ENCODE peak calls at places on chromosomes 12 and 14, in nine cellular contexts. One of them, this sample, is unnamed.

GRCh38 chr14:55911794-55912193 is 206.4 kb upstream of the PELI2 start:
- DNase-seq in A549: no peak
- DNase-seq in fibroblast of the aortic adventitia: no peak
- DNase-seq in endothelial cell: no peak
- DNase-seq in right atrium auricular region: no peak
- DNase-seq in CD8-positive, alpha-beta T cell: no peak
- DNase-seq in neural progenitor cell: no peak
- DNase-seq in DND-41: no peak
- DNase-seq in dorsolateral prefrontal cortex: no peak
- DNase-seq in this sample: peak

GRCh38 chr14:22822017-22822618 is 6.9 kb upstream of the SLC7A7 start:
- DNase-seq in CD8-positive, alpha-beta T cell: no peak
- DNase-seq in right atrium auricular region: no peak
- DNase-seq in dorsolateral prefrontal cortex: no peak
- DNase-seq in neural progenitor cell: peak
- DNase-seq in fibroblast of the aortic adventitia: no peak
- DNase-seq in A549: no peak
- DNase-seq in endothelial cell: no peak
- DNase-seq in DND-41: no peak
- DNase-seq in this sample: no peak

GRCh38 chr12:45425426-45425825 is 209.5 kb downstream of the ANO6 start:
- DNase-seq in endothelial cell: no peak
- DNase-seq in dorsolateral prefrontal cortex: no peak
- DNase-seq in neural progenitor cell: no peak
- DNase-seq in CD8-positive, alpha-beta T cell: no peak
- DNase-seq in right atrium auricular region: no peak
- DNase-seq in DND-41: no peak
- DNase-seq in fibroblast of the aortic adventitia: peak
- DNase-seq in A549: no peak
- DNase-seq in this sample: no peak

GRCh38 chr14:50669441-50669986 is 1.4 kb upstream of the SAV1 start:
- DNase-seq in right atrium auricular region: no peak
- DNase-seq in DND-41: no peak
- DNase-seq in fibroblast of the aortic adventitia: no peak
- DNase-seq in A549: no peak
- DNase-seq in endothelial cell: no peak
- DNase-seq in neural progenitor cell: peak
- DNase-seq in dorsolateral prefrontal cortex: no peak
- DNase-seq in CD8-positive, alpha-beta T cell: no peak
- DNase-seq in this sample: no peak

GRCh38 chr14:47208434-47208833 is 467.0 kb downstream of the MDGA2 start:
- DNase-seq in CD8-positive, alpha-beta T cell: no peak
- DNase-seq in A549: no peak
- DNase-seq in neural progenitor cell: peak
- DNase-seq in DND-41: no peak
- DNase-seq in dorsolateral prefrontal cortex: no peak
- DNase-seq in fibroblast of the aortic adventitia: no peak
- DNase-seq in endothelial cell: no peak
- DNase-seq in right atrium auricular region: no peak
- DNase-seq in this sample: no peak

GRCh38 chr14:76917759-76918175 is 91.6 kb downstream of the LRRC74A start:
- DNase-seq in CD8-positive, alpha-beta T cell: no peak
- DNase-seq in endothelial cell: no peak
- DNase-seq in A549: no peak
- DNase-seq in DND-41: no peak
- DNase-seq in dorsolateral prefrontal cortex: no peak
- DNase-seq in right atrium auricular region: peak
- DNase-seq in neural progenitor cell: no peak
- DNase-seq in fibroblast of the aortic adventitia: peak
- DNase-seq in this sample: no peak

GRCh38 chr14:68780358-68781160 is 12.3 kb downstream of the ZFP36L1 start:
- DNase-seq in right atrium auricular region: peak
- DNase-seq in dorsolateral prefrontal cortex: no peak
- DNase-seq in A549: peak
- DNase-seq in neural progenitor cell: peak
- DNase-seq in fibroblast of the aortic adventitia: peak
- DNase-seq in endothelial cell: no peak
- DNase-seq in DND-41: peak
- DNase-seq in CD8-positive, alpha-beta T cell: peak
- DNase-seq in this sample: peak

GRCh38 chr14:63229330-63230059 is 25.3 kb downstream of the RHOJ start:
- DNase-seq in dorsolateral prefrontal cortex: no peak
- DNase-seq in neural progenitor cell: no peak
- DNase-seq in DND-41: no peak
- DNase-seq in right atrium auricular region: no peak
- DNase-seq in A549: no peak
- DNase-seq in fibroblast of the aortic adventitia: no peak
- DNase-seq in CD8-positive, alpha-beta T cell: no peak
- DNase-seq in endothelial cell: no peak
- DNase-seq in this sample: no peak

GRCh38 chr14:44029933-44030332 is 477.1 kb downstream of the FSCB start:
- DNase-seq in dorsolateral prefrontal cortex: no peak
- DNase-seq in endothelial cell: no peak
- DNase-seq in DND-41: no peak
- DNase-seq in right atrium auricular region: no peak
- DNase-seq in A549: no peak
- DNase-seq in neural progenitor cell: no peak
- DNase-seq in fibroblast of the aortic adventitia: peak
- DNase-seq in CD8-positive, alpha-beta T cell: no peak
- DNase-seq in this sample: no peak

GRCh38 chr12:13198921-13199320 is 2.4 kb downstream of the EMP1 start:
- DNase-seq in dorsolateral prefrontal cortex: no peak
- DNase-seq in DND-41: no peak
- DNase-seq in right atrium auricular region: no peak
- DNase-seq in neural progenitor cell: no peak
- DNase-seq in CD8-positive, alpha-beta T cell: no peak
- DNase-seq in endothelial cell: no peak
- DNase-seq in A549: no peak
- DNase-seq in fibroblast of the aortic adventitia: peak
- DNase-seq in this sample: no peak

GRCh38 chr14:77268989-77269595 is 1.9 kb downstream of the NGB start:
- DNase-seq in A549: no peak
- DNase-seq in endothelial cell: no peak
- DNase-seq in CD8-positive, alpha-beta T cell: no peak
- DNase-seq in fibroblast of the aortic adventitia: no peak
- DNase-seq in dorsolateral prefrontal cortex: no peak
- DNase-seq in neural progenitor cell: no peak
- DNase-seq in DND-41: peak
- DNase-seq in right atrium auricular region: no peak
- DNase-seq in this sample: no peak

GRCh38 chr12:6833189-6833890 is 5.1 kb downstream of the P3H3 start:
- DNase-seq in endothelial cell: no peak
- DNase-seq in CD8-positive, alpha-beta T cell: no peak
- DNase-seq in right atrium auricular region: no peak
- DNase-seq in DND-41: no peak
- DNase-seq in neural progenitor cell: no peak
- DNase-seq in dorsolateral prefrontal cortex: no peak
- DNase-seq in A549: no peak
- DNase-seq in fibroblast of the aortic adventitia: no peak
- DNase-seq in this sample: no peak

GRCh38 chr12:123089125-123089524 is 61.8 kb downstream of the PITPNM2 start:
- DNase-seq in right atrium auricular region: no peak
- DNase-seq in fibroblast of the aortic adventitia: no peak
- DNase-seq in neural progenitor cell: no peak
- DNase-seq in CD8-positive, alpha-beta T cell: no peak
- DNase-seq in DND-41: no peak
- DNase-seq in A549: no peak
- DNase-seq in endothelial cell: no peak
- DNase-seq in dorsolateral prefrontal cortex: no peak
- DNase-seq in this sample: no peak

GRCh38 chr12:97306121-97306520 is 156.5 kb upstream of the RMST start:
- DNase-seq in DND-41: no peak
- DNase-seq in fibroblast of the aortic adventitia: no peak
- DNase-seq in neural progenitor cell: no peak
- DNase-seq in CD8-positive, alpha-beta T cell: no peak
- DNase-seq in dorsolateral prefrontal cortex: no peak
- DNase-seq in right atrium auricular region: no peak
- DNase-seq in endothelial cell: peak
- DNase-seq in A549: no peak
- DNase-seq in this sample: no peak

GRCh38 chr12:113005759-113006158 is 27.4 kb downstream of the OAS2 start:
- DNase-seq in endothelial cell: peak
- DNase-seq in DND-41: peak
- DNase-seq in A549: peak
- DNase-seq in dorsolateral prefrontal cortex: no peak
- DNase-seq in fibroblast of the aortic adventitia: peak
- DNase-seq in right atrium auricular region: no peak
- DNase-seq in neural progenitor cell: peak
- DNase-seq in CD8-positive, alpha-beta T cell: no peak
- DNase-seq in this sample: no peak
- TF ChIP-seq CTCF in endothelial cell: peak
- TF ChIP-seq CTCF in DND-41: peak
- TF ChIP-seq CTCF in A549: peak
- TF ChIP-seq CTCF in dorsolateral prefrontal cortex: no peak
- TF ChIP-seq CTCF in fibroblast of the aortic adventitia: peak
- TF ChIP-seq CTCF in right atrium auricular region: no peak
- TF ChIP-seq CTCF in neural progenitor cell: peak
- TF ChIP-seq CTCF in CD8-positive, alpha-beta T cell: no peak
- TF ChIP-seq CTCF in this sample: peak

GRCh38 chr12:5154091-5154490 is 110.4 kb downstream of the KCNA5 start:
- DNase-seq in dorsolateral prefrontal cortex: no peak
- DNase-seq in DND-41: no peak
- DNase-seq in neural progenitor cell: peak
- DNase-seq in right atrium auricular region: no peak
- DNase-seq in endothelial cell: no peak
- DNase-seq in CD8-positive, alpha-beta T cell: no peak
- DNase-seq in A549: no peak
- DNase-seq in fibroblast of the aortic adventitia: no peak
- DNase-seq in this sample: peak
- TF ChIP-seq CTCF in dorsolateral prefrontal cortex: no peak
- TF ChIP-seq CTCF in DND-41: no peak
- TF ChIP-seq CTCF in neural progenitor cell: peak
- TF ChIP-seq CTCF in right atrium auricular region: no peak
- TF ChIP-seq CTCF in endothelial cell: no peak
- TF ChIP-seq CTCF in CD8-positive, alpha-beta T cell: no peak
- TF ChIP-seq CTCF in A549: no peak
- TF ChIP-seq CTCF in fibroblast of the aortic adventitia: no peak
- TF ChIP-seq CTCF in this sample: no peak

DNA sequence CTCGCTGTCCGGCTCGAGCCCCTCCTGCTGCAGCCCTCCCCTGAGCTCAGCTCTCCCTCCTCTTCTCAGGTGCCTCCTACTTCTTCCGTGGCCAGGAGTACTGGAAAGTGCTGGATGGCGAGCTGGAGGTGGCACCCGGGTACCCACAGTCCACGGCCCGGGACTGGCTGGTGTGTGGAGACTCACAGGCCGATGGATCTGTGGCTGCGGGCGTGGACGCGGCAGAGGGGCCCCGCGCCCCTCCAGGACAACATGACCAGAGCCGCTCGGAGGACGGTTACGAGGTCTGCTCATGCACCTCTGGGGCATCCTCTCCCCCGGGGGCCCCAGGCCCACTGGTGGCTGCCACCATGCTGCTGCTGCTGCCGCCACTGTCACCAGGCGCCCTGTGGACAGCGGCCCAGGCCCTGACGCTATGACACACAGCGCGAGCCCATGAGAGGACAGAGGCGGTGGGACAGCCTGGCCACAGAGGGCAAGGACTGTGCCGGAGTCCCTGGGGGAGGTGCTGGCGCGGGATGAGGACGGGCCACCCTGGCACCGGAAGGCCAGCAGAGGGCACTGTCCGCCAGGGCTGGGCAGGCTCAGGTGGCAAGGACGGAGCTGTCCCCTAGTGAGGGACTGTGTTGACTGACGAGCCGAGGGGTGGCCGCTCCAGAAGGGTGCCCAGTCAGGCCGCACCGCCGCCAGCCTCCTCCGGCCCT is 22.8 kb downstream of the MMP17 start:
- DNase-seq in A549: peak
- DNase-seq in fibroblast of the aortic adventitia: no peak
- DNase-seq in DND-41: peak
- DNase-seq in CD8-positive, alpha-beta T cell: no peak
- DNase-seq in dorsolateral prefrontal cortex: no peak
- DNase-seq in endothelial cell: no peak
- DNase-seq in right atrium auricular region: no peak
- DNase-seq in neural progenitor cell: peak
- DNase-seq in this sample: no peak
- TF ChIP-seq CTCF in A549: peak
- TF ChIP-seq CTCF in fibroblast of the aortic adventitia: peak
- TF ChIP-seq CTCF in DND-41: peak
- TF ChIP-seq CTCF in CD8-positive, alpha-beta T cell: no peak
- TF ChIP-seq CTCF in dorsolateral prefrontal cortex: no peak
- TF ChIP-seq CTCF in endothelial cell: no peak
- TF ChIP-seq CTCF in right atrium auricular region: peak
- TF ChIP-seq CTCF in neural progenitor cell: peak
- TF ChIP-seq CTCF in this sample: no peak

GRCh38 chr12:53959314-53959713 is 4.6 kb downstream of the HOXC12 start:
- DNase-seq in fibroblast of the aortic adventitia: no peak
- DNase-seq in DND-41: no peak
- DNase-seq in A549: no peak
- DNase-seq in right atrium auricular region: no peak
- DNase-seq in dorsolateral prefrontal cortex: no peak
- DNase-seq in CD8-positive, alpha-beta T cell: no peak
- DNase-seq in endothelial cell: no peak
- DNase-seq in neural progenitor cell: no peak
- DNase-seq in this sample: no peak

GRCh38 chr12:53963005-53963404 is 8.3 kb downstream of the HOXC12 start:
- DNase-seq in right atrium auricular region: no peak
- DNase-seq in dorsolateral prefrontal cortex: no peak
- DNase-seq in endothelial cell: no peak
- DNase-seq in fibroblast of the aortic adventitia: no peak
- DNase-seq in CD8-positive, alpha-beta T cell: no peak
- DNase-seq in neural progenitor cell: no peak
- DNase-seq in A549: no peak
- DNase-seq in DND-41: no peak
- DNase-seq in this sample: no peak

GRCh38 chr12:53960187-53961024 is 5.7 kb downstream of the HOXC12 start:
- DNase-seq in right atrium auricular region: no peak
- DNase-seq in dorsolateral prefrontal cortex: no peak
- DNase-seq in endothelial cell: no peak
- DNase-seq in A549: no peak
- DNase-seq in DND-41: no peak
- DNase-seq in CD8-positive, alpha-beta T cell: no peak
- DNase-seq in neural progenitor cell: no peak
- DNase-seq in fibroblast of the aortic adventitia: no peak
- DNase-seq in this sample: no peak

GRCh38 chr12:53963434-53964314 is 9.0 kb downstream of the HOXC12 start:
- DNase-seq in dorsolateral prefrontal cortex: no peak
- DNase-seq in A549: no peak
- DNase-seq in right atrium auricular region: no peak
- DNase-seq in fibroblast of the aortic adventitia: no peak
- DNase-seq in DND-41: no peak
- DNase-seq in CD8-positive, alpha-beta T cell: no peak
- DNase-seq in endothelial cell: no peak
- DNase-seq in neural progenitor cell: no peak
- DNase-seq in this sample: no peak

DNA sequence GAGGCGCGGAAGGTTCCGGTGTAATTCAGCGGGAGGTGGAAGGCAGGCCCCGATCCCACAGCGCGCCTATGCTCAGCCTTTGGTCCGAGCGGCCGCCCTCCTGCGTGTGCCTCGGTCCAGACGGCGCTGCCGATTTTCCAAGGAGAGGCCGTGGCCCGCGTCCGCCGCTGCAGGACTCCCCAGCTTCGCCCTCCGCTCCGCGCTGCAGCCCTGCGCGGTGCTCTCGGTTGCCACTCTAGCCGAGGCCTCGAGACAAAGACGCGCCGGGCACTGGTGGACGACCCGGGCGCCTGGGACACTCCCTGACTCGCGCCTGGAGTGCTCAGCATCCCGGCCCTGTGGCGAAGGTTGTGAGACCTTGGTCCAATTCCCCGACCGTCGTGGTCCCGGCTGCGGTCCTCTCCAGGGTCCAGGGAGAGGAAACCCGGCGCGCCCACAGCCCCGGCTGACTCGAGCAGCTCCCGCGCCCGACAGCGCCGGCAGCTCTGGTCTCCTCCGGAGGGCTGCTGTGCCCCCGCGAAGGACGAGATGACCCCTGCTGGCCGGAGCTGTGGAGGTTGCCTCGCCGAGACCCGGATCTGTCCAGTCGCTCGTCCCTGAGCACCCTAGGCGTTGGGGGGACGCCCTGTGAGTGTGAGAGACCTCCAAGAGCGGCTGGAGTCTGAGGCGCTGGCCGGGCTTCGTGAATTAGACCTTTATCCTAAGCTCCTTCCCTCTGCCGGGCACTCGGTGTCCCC is 6.5 kb downstream of the HOXC12 start:
- DNase-seq in neural progenitor cell: peak
- DNase-seq in endothelial cell: peak
- DNase-seq in DND-41: no peak
- DNase-seq in CD8-positive, alpha-beta T cell: no peak
- DNase-seq in right atrium auricular region: no peak
- DNase-seq in dorsolateral prefrontal cortex: no peak
- DNase-seq in fibroblast of the aortic adventitia: no peak
- DNase-seq in A549: no peak
- DNase-seq in this sample: peak
- TF ChIP-seq CTCF in neural progenitor cell: peak
- TF ChIP-seq CTCF in endothelial cell: no peak
- TF ChIP-seq CTCF in DND-41: no peak
- TF ChIP-seq CTCF in CD8-positive, alpha-beta T cell: no peak
- TF ChIP-seq CTCF in right atrium auricular region: no peak
- TF ChIP-seq CTCF in dorsolateral prefrontal cortex: no peak
- TF ChIP-seq CTCF in fibroblast of the aortic adventitia: no peak
- TF ChIP-seq CTCF in A549: no peak
- TF ChIP-seq CTCF in this sample: peak